ENCODE peak calls at places on chromosome 6, in four cellular contexts. T is GM13977, G is NCI-H1436, B is epithelial cell of prostate. S is an unnamed sample.

GRCh38 chr6:70391513-70391912 is 21.8 kb upstream of the FAM135A start:
- DNase-seq in B (no peak), G (no peak), T (no peak), S (no peak)

GRCh38 chr6:136550045-136550329 is 235 bp downstream of the MAP7 start:
- DNase-seq in G (no peak), T (peak), B (no peak), S (no peak)

GRCh38 chr6:53192590-53193232 is 44.1 kb upstream of the GCM1 start:
- DNase-seq in B (no peak), G (no peak), T (no peak), S (peak)

GRCh38 chr6:4313044-4313686 is 177.8 kb upstream of the ECI2 start:
- DNase-seq in T (no peak), G (no peak), B (peak), S (no peak)

GRCh38 chr6:53628354-53629119 is 37.0 kb downstream of the KLHL31 start:
- DNase-seq in T (no peak), G (no peak), B (no peak), S (no peak)

GRCh38 chr6:100420711-100421110 is 44.0 kb downstream of the SIM1 start:
- DNase-seq in T (no peak), B (no peak), G (no peak), S (no peak)

GRCh38 chr6:127288705-127289104 is 22.0 kb downstream of the RNF146 start:
- DNase-seq in B (no peak), T (no peak), G (no peak), S (no peak)

GRCh38 chr6:14369717-14370116 is 252.1 kb downstream of the CD83 start:
- DNase-seq in T (no peak), G (no peak), B (no peak), S (no peak)

GRCh38 chr6:53593001-53593488 is 48.1 kb upstream of the GCLC start:
- DNase-seq in T (no peak), B (peak), G (no peak), S (no peak)

GRCh38 chr6:148974351-148974750 is 227.5 kb downstream of the UST start:
- DNase-seq in B (no peak), G (no peak), T (no peak), S (no peak)

GRCh38 chr6:54992789-54993188 is 146.2 kb downstream of the FAM83B start:
- DNase-seq in G (no peak), B (no peak), T (peak), S (no peak)

GRCh38 chr6:4374231-4374630 is 238.9 kb upstream of the ECI2 start:
- DNase-seq in G (no peak), B (no peak), T (no peak), S (no peak)

GRCh38 chr6:89118931-89119330 is 1.1 kb upstream of the SRSF12 start:
- DNase-seq in T (peak), G (no peak), B (no peak), S (no peak)

S was measured in NCI-H2227 treated with DMSO at 0.1 percent for 48 hours.